ENCODE peak calls at places on chromosomes 1 and 21, in seven cellular contexts. R is tibial artery; W is stimulated activated CD4-positive, alpha-beta T cell treated with anti-CD3 and anti-CD28 coated beads, TNF-alpha, amount 100 ng/mL, for 1 hour; X is neural crest cell; Z is activated T-helper 1 cell treated with Interleukin-2 at 50 U/mL for 16 hours; O is right lobe of liver; C is NCI-H1694. L is an unnamed sample.

GRCh38 chr1:58839871-58840835 is 56.3 kb upstream of the JUN start:
- DNase-seq in W (no peak), O (no peak), Z (no peak), C (no peak), X (no peak), R (no peak), L (no peak)

GRCh38 chr1:199742547-199742946 is 285.0 kb upstream of the NR5A2 start:
- DNase-seq in X (no peak), O (no peak), R (no peak), W (no peak), Z (no peak), C (no peak), L (no peak)

GRCh38 chr21:46079357-46080170 is 18.3 kb upstream of the COL6A2 start:
- DNase-seq in X (no peak), O (peak; percentile 39), W (no peak), R (peak; percentile 74), C (no peak), Z (no peak), L (no peak)

GRCh38 chr1:165902565-165902964 is 75.2 kb downstream of the UCK2 start:
- DNase-seq in O (no peak), X (no peak), W (no peak), R (no peak), Z (no peak), C (no peak), L (no peak)

GRCh38 chr1:114310771-114311251 is 157.1 kb upstream of the SYT6 start:
- DNase-seq in C (no peak), X (no peak), R (no peak), W (no peak), Z (no peak), O (no peak), L (no peak)

GRCh38 chr21:29639366-29640232 is 300.2 kb downstream of the GRIK1 start:
- DNase-seq in C (no peak), O (no peak), R (no peak), W (no peak), Z (no peak), X (no peak), L (peak; percentile 23)

GRCh38 chr1:184387871-184388670 is 1.2 kb downstream of the C1orf21 start:
- DNase-seq in W (no peak), C (peak; percentile 11), X (peak; percentile 6), O (peak; percentile 47), Z (no peak), R (no peak), L (peak; percentile 57)

GRCh38 chr1:188642585-188643168 is 1813.9 kb downstream of the PLA2G4A start:
- DNase-seq in R (no peak), O (no peak), W (no peak), Z (no peak), C (no peak), X (no peak), L (no peak)

GRCh38 chr1:232435746-232436145 is 194.2 kb downstream of the SIPA1L2 start:
- DNase-seq in Z (no peak), X (no peak), C (no peak), W (no peak), O (no peak), R (no peak), L (no peak)

GRCh38 chr1:245686006-245686405 is 531.2 kb downstream of the KIF26B start:
- DNase-seq in O (no peak), W (no peak), R (no peak), C (no peak), Z (no peak), X (no peak), L (no peak)

GRCh38 chr1:62012821-62013220 is 181.8 kb upstream of the L1TD1 start:
- DNase-seq in W (no peak), R (peak; percentile 65), O (no peak), X (no peak), Z (no peak), C (peak; percentile 39), L (no peak)

GRCh38 chr1:36467027-36467410 is 2.8 kb upstream of the MRPS15 start:
- DNase-seq in R (no peak), Z (no peak), O (no peak), W (no peak), C (no peak), X (no peak), L (no peak)

GRCh38 chr1:205662135-205662725 is 18.1 kb downstream of the SLC45A3 start:
- DNase-seq in Z (no peak), X (no peak), O (no peak), C (peak; percentile 28), W (no peak), R (no peak), L (peak; percentile 61)

GRCh38 chr1:150847499-150848060 is 28.8 kb downstream of the ARNT start:
- DNase-seq in X (no peak), C (no peak), O (no peak), R (no peak), Z (no peak), W (no peak), L (no peak)

L was measured in cerebellum.